ENCODE peak calls at places on chromosomes 1 and 21, in five cellular contexts. One of them, this sample, is unnamed.

GRCh38 chr1:200646515-200646914 is 23.2 kb downstream of the DDX59 start:
- DNase-seq in activated B cell treated with CpG ODN at 0.5 μM for 24 hours: no peak
- DNase-seq in activated CD8-positive, alpha-beta memory T cell treated with anti-CD3 and anti-CD28 coated beads, Interleukin-2, amount 50 U/mL, for 4 hours: no peak
- DNase-seq in stimulated activated CD4-positive, alpha-beta T cell treated with anti-CD3 and anti-CD28 coated beads, Interleukin-12 subunit alpha, Interleukin-12 subunit beta, amount 100 ng/mL, for 4 hours: no peak
- DNase-seq in occipital lobe: no peak
- DNase-seq in this sample: no peak

GRCh38 chr1:117466761-117467160 is 99.5 kb downstream of the MAN1A2 start:
- DNase-seq in occipital lobe: no peak
- DNase-seq in activated B cell treated with CpG ODN at 0.5 μM for 24 hours: no peak
- DNase-seq in stimulated activated CD4-positive, alpha-beta T cell treated with anti-CD3 and anti-CD28 coated beads, Interleukin-12 subunit alpha, Interleukin-12 subunit beta, amount 100 ng/mL, for 4 hours: no peak
- DNase-seq in activated CD8-positive, alpha-beta memory T cell treated with anti-CD3 and anti-CD28 coated beads, Interleukin-2, amount 50 U/mL, for 4 hours: no peak
- DNase-seq in this sample: no peak

GRCh38 chr1:151606384-151606783 is 5.5 kb upstream of the SNX27 start:
- DNase-seq in occipital lobe: no peak
- DNase-seq in activated B cell treated with CpG ODN at 0.5 μM for 24 hours: no peak
- DNase-seq in activated CD8-positive, alpha-beta memory T cell treated with anti-CD3 and anti-CD28 coated beads, Interleukin-2, amount 50 U/mL, for 4 hours: no peak
- DNase-seq in stimulated activated CD4-positive, alpha-beta T cell treated with anti-CD3 and anti-CD28 coated beads, Interleukin-12 subunit alpha, Interleukin-12 subunit beta, amount 100 ng/mL, for 4 hours: no peak
- DNase-seq in this sample: no peak

GRCh38 chr1:148315081-148315811 is 163.2 kb upstream of the NBPF11 start:
- DNase-seq in activated B cell treated with CpG ODN at 0.5 μM for 24 hours: no peak
- DNase-seq in stimulated activated CD4-positive, alpha-beta T cell treated with anti-CD3 and anti-CD28 coated beads, Interleukin-12 subunit alpha, Interleukin-12 subunit beta, amount 100 ng/mL, for 4 hours: no peak
- DNase-seq in activated CD8-positive, alpha-beta memory T cell treated with anti-CD3 and anti-CD28 coated beads, Interleukin-2, amount 50 U/mL, for 4 hours: no peak
- DNase-seq in occipital lobe: no peak
- DNase-seq in this sample: no peak

GRCh38 chr21:25573409-25574206 is 33.7 kb downstream of the MRPL39 start:
- DNase-seq in stimulated activated CD4-positive, alpha-beta T cell treated with anti-CD3 and anti-CD28 coated beads, Interleukin-12 subunit alpha, Interleukin-12 subunit beta, amount 100 ng/mL, for 4 hours: peak
- DNase-seq in occipital lobe: peak
- DNase-seq in activated B cell treated with CpG ODN at 0.5 μM for 24 hours: no peak
- DNase-seq in activated CD8-positive, alpha-beta memory T cell treated with anti-CD3 and anti-CD28 coated beads, Interleukin-2, amount 50 U/mL, for 4 hours: peak
- DNase-seq in this sample: no peak

GRCh38 chr1:67863637-67864036 is 30.4 kb upstream of the GNG12 start:
- DNase-seq in activated B cell treated with CpG ODN at 0.5 μM for 24 hours: no peak
- DNase-seq in stimulated activated CD4-positive, alpha-beta T cell treated with anti-CD3 and anti-CD28 coated beads, Interleukin-12 subunit alpha, Interleukin-12 subunit beta, amount 100 ng/mL, for 4 hours: no peak
- DNase-seq in occipital lobe: no peak
- DNase-seq in activated CD8-positive, alpha-beta memory T cell treated with anti-CD3 and anti-CD28 coated beads, Interleukin-2, amount 50 U/mL, for 4 hours: no peak
- DNase-seq in this sample: no peak

GRCh38 chr1:160363951-160364350 is 2.9 kb upstream of the NHLH1 start:
- DNase-seq in occipital lobe: no peak
- DNase-seq in stimulated activated CD4-positive, alpha-beta T cell treated with anti-CD3 and anti-CD28 coated beads, Interleukin-12 subunit alpha, Interleukin-12 subunit beta, amount 100 ng/mL, for 4 hours: no peak
- DNase-seq in activated CD8-positive, alpha-beta memory T cell treated with anti-CD3 and anti-CD28 coated beads, Interleukin-2, amount 50 U/mL, for 4 hours: no peak
- DNase-seq in activated B cell treated with CpG ODN at 0.5 μM for 24 hours: no peak
- DNase-seq in this sample: no peak

GRCh38 chr1:226600254-226600653 is 51.7 kb downstream of the STUM start:
- DNase-seq in activated B cell treated with CpG ODN at 0.5 μM for 24 hours: no peak
- DNase-seq in occipital lobe: no peak
- DNase-seq in stimulated activated CD4-positive, alpha-beta T cell treated with anti-CD3 and anti-CD28 coated beads, Interleukin-12 subunit alpha, Interleukin-12 subunit beta, amount 100 ng/mL, for 4 hours: no peak
- DNase-seq in activated CD8-positive, alpha-beta memory T cell treated with anti-CD3 and anti-CD28 coated beads, Interleukin-2, amount 50 U/mL, for 4 hours: no peak
- DNase-seq in this sample: peak

GRCh38 chr1:47753808-47754207 is 243.4 kb downstream of the TRABD2B start:
- DNase-seq in activated CD8-positive, alpha-beta memory T cell treated with anti-CD3 and anti-CD28 coated beads, Interleukin-2, amount 50 U/mL, for 4 hours: no peak
- DNase-seq in stimulated activated CD4-positive, alpha-beta T cell treated with anti-CD3 and anti-CD28 coated beads, Interleukin-12 subunit alpha, Interleukin-12 subunit beta, amount 100 ng/mL, for 4 hours: no peak
- DNase-seq in occipital lobe: no peak
- DNase-seq in activated B cell treated with CpG ODN at 0.5 μM for 24 hours: no peak
- DNase-seq in this sample: no peak

GRCh38 chr1:54887665-54888071 is 673 bp upstream of the DHCR24 start:
- DNase-seq in occipital lobe: no peak
- DNase-seq in stimulated activated CD4-positive, alpha-beta T cell treated with anti-CD3 and anti-CD28 coated beads, Interleukin-12 subunit alpha, Interleukin-12 subunit beta, amount 100 ng/mL, for 4 hours: peak
- DNase-seq in activated B cell treated with CpG ODN at 0.5 μM for 24 hours: no peak
- DNase-seq in activated CD8-positive, alpha-beta memory T cell treated with anti-CD3 and anti-CD28 coated beads, Interleukin-2, amount 50 U/mL, for 4 hours: no peak
- DNase-seq in this sample: no peak

GRCh38 chr1:228830185-228830953 is 95.1 kb downstream of the RHOU start:
- DNase-seq in activated CD8-positive, alpha-beta memory T cell treated with anti-CD3 and anti-CD28 coated beads, Interleukin-2, amount 50 U/mL, for 4 hours: no peak
- DNase-seq in occipital lobe: peak
- DNase-seq in stimulated activated CD4-positive, alpha-beta T cell treated with anti-CD3 and anti-CD28 coated beads, Interleukin-12 subunit alpha, Interleukin-12 subunit beta, amount 100 ng/mL, for 4 hours: no peak
- DNase-seq in activated B cell treated with CpG ODN at 0.5 μM for 24 hours: no peak
- DNase-seq in this sample: no peak

GRCh38 chr1:26237230-26237966 is 3.4 kb downstream of the CEP85 start:
- DNase-seq in occipital lobe: no peak
- DNase-seq in stimulated activated CD4-positive, alpha-beta T cell treated with anti-CD3 and anti-CD28 coated beads, Interleukin-12 subunit alpha, Interleukin-12 subunit beta, amount 100 ng/mL, for 4 hours: no peak
- DNase-seq in activated CD8-positive, alpha-beta memory T cell treated with anti-CD3 and anti-CD28 coated beads, Interleukin-2, amount 50 U/mL, for 4 hours: no peak
- DNase-seq in activated B cell treated with CpG ODN at 0.5 μM for 24 hours: no peak
- DNase-seq in this sample: no peak

GRCh38 chr1:83531910-83532309 is 467.0 kb downstream of the TTLL7 start:
- DNase-seq in activated B cell treated with CpG ODN at 0.5 μM for 24 hours: no peak
- DNase-seq in occipital lobe: no peak
- DNase-seq in activated CD8-positive, alpha-beta memory T cell treated with anti-CD3 and anti-CD28 coated beads, Interleukin-2, amount 50 U/mL, for 4 hours: no peak
- DNase-seq in stimulated activated CD4-positive, alpha-beta T cell treated with anti-CD3 and anti-CD28 coated beads, Interleukin-12 subunit alpha, Interleukin-12 subunit beta, amount 100 ng/mL, for 4 hours: no peak
- DNase-seq in this sample: no peak

GRCh38 chr21:37450385-37451044 is 83.9 kb downstream of the DYRK1A start:
- DNase-seq in stimulated activated CD4-positive, alpha-beta T cell treated with anti-CD3 and anti-CD28 coated beads, Interleukin-12 subunit alpha, Interleukin-12 subunit beta, amount 100 ng/mL, for 4 hours: no peak
- DNase-seq in activated CD8-positive, alpha-beta memory T cell treated with anti-CD3 and anti-CD28 coated beads, Interleukin-2, amount 50 U/mL, for 4 hours: no peak
- DNase-seq in occipital lobe: no peak
- DNase-seq in activated B cell treated with CpG ODN at 0.5 μM for 24 hours: no peak
- DNase-seq in this sample: no peak

This sample was measured in ovary.